ENCODE peak calls at places on chromosomes 7 and 10, in six cellular contexts. A is thoracic aorta, U is astrocyte, J is ovary, D is lower lobe of right lung, B is cardiac muscle cell. H is an unnamed sample.
A peak's percentile ranks its signal among the peaks of the same experiment; 100 is the strongest.

GRCh38 chr7:42672339-42672990 is 239.4 kb downstream of the C7orf25 start:
- DNase-seq in A (no peak), U (peak; percentile 43), J (no peak), D (no peak), B (no peak), H (no peak)

GRCh38 chr10:130050008-130050407 is 60.6 kb downstream of the C10orf143 start:
- DNase-seq in A (no peak), U (no peak), J (no peak), D (no peak), B (no peak), H (no peak)

GRCh38 chr10:11284291-11285085 is 266.8 kb downstream of the CELF2 start:
- DNase-seq in A (no peak), U (no peak), J (no peak), D (no peak), B (no peak), H (no peak)

GRCh38 chr7:98469088-98469487 is 68.2 kb upstream of the BAIAP2L1 start:
- DNase-seq in A (no peak), U (no peak), J (no peak), D (no peak), B (no peak), H (no peak)

GRCh38 chr10:89163265-89163995 is 43.7 kb downstream of the CH25H start:
- DNase-seq in A (no peak), U (no peak), J (no peak), D (peak; percentile 45), B (peak; percentile 47), H (peak; percentile 22)

GRCh38 chr7:74093671-74094223 is 10.1 kb downstream of the LIMK1 start:
- DNase-seq in A (no peak), U (no peak), J (peak; percentile 47), D (no peak), B (no peak), H (no peak)

GRCh38 chr7:131300572-131301466 is 26.9 kb upstream of the MKLN1 start:
- DNase-seq in A (no peak), U (peak; percentile 22), J (no peak), D (no peak), B (peak; percentile 33), H (no peak)

GRCh38 chr10:132783865-132784581 is 1.9 kb downstream of the NKX6-2 start:
- DNase-seq in A (no peak), U (no peak), J (no peak), D (no peak), B (no peak), H (no peak)

GRCh38 chr10:130998046-130998435 is 313.5 kb downstream of the TCERG1L start:
- DNase-seq in A (no peak), U (no peak), J (no peak), D (no peak), B (no peak), H (no peak)

GRCh38 chr10:119539359-119539651 is 3.2 kb downstream of the RGS10 start:
- DNase-seq in A (no peak), U (no peak), J (no peak), D (no peak), B (no peak), H (no peak)

GRCh38 chr10:27525819-27526218 is 21.7 kb downstream of the RAB18 start:
- DNase-seq in A (no peak), U (peak; percentile 34), J (no peak), D (no peak), B (peak; percentile 75), H (no peak)

GRCh38 chr10:70417568-70417967 is 13.6 kb downstream of the EIF4EBP2 start:
- DNase-seq in A (no peak), U (peak; percentile 23), J (no peak), D (no peak), B (no peak), H (no peak)

GRCh38 chr10:24971374-24971773 is 19.0 kb upstream of the PRTFDC1 start:
- DNase-seq in A (no peak), U (no peak), J (no peak), D (no peak), B (no peak), H (no peak)

GRCh38 chr7:28755255-28755654 is 202.9 kb downstream of the TRIL start:
- DNase-seq in A (no peak), U (peak; percentile 55), J (no peak), D (no peak), B (peak; percentile 68), H (no peak)

GRCh38 chr10:128062837-128063563 is 63.2 kb downstream of the MKI67 start:
- DNase-seq in A (no peak), U (no peak), J (no peak), D (no peak), B (peak; percentile 31), H (no peak)

GRCh38 chr10:44016589-44017482 is 368.1 kb downstream of the CXCL12 start:
- DNase-seq in A (no peak), U (no peak), J (peak; percentile 42), D (no peak), B (peak; percentile 66), H (no peak)

DNA sequence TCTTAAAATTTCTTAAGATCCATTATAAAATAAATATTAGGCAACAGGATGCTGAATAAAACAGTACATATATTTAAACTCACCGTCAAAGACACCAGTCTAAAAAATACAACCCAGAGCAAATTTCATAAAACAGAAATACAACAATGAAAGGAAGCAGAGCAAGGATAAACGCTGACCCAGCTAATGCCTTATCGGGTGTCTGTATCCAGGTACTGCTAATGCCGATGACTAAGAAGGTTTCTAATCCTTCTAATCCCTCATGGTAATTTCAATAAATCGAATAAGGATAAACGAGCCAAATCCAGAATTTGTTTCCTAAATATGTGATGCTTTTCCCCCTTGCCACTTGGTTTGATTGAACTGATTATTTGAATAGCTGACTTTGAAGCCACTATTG is 1.7 kb downstream of the HYCC1 start:
- DNase-seq in A (no peak), U (no peak), J (no peak), D (no peak), B (no peak), H (no peak)
- H3K4me3 ChIP-seq in A (peak overlapping the region; percentile 94), U (peak overlapping the region; percentile 83), J (no peak overlapping the region), D (peak overlapping the region; percentile 85), B (peak overlapping the region; percentile 93), H (peak overlapping the region; percentile 96)

GRCh38 chr7:85021090-85021704 is 165.7 kb downstream of the SEMA3D start:
- DNase-seq in A (no peak), U (no peak), J (no peak), D (no peak), B (peak; percentile 40), H (no peak)
- TF ChIP-seq CTCF in A (peak; percentile 33), U (peak; percentile 51), J (no peak), D (peak; percentile 35), B (peak; percentile 60), H (no peak)

GRCh38 chr7:67602246-67602645 is 605.6 kb downstream of the TYW1 start:
- DNase-seq in A (no peak), U (no peak), J (no peak), D (no peak), B (no peak), H (no peak)

GRCh38 chr7:67608806-67609205 is 612.2 kb downstream of the TYW1 start:
- DNase-seq in A (no peak), U (no peak), J (no peak), D (no peak), B (no peak), H (no peak)

GRCh38 chr7:67604461-67605386 is 608.1 kb downstream of the TYW1 start:
- DNase-seq in A (no peak), U (no peak), J (no peak), D (no peak), B (peak; percentile 6), H (no peak)
- H3K9me3 ChIP-seq in A (no peaks in the 10 kb centered on the region), U (peaks cover 3% of the 10 kb centered on the region), J (no peaks in the 10 kb centered on the region), D (no peaks in the 10 kb centered on the region), B (no peaks in the 10 kb centered on the region), H (peaks cover 10% of the 10 kb centered on the region)

DNA sequence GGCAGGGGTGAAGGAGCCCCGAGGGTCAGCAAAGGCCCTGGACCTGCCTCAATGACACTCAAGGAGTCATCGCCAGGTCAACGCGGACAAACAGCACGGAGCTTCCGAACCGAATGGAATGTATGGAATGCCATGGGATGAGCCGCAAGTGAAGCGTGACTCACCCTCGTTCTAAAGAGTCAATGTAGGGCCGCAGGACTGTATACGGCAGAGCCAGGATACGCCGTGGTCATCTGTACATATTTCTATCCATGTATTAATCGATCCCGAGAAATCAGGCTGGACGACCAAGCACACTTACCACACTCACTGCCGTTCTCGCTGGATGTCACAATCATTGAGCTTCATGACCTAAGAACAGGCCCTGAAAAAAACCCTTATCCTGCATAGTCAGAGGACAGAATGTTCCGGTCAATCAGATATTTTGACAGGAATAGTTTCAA is 4.3 kb downstream of the SNX8 start:
- DNase-seq in A (no peak), U (peak; percentile 96), J (no peak), D (no peak), B (peak; percentile 92), H (peak; percentile 53)
- H3K4me3 ChIP-seq in A (no peak overlapping the region), U (no peak overlapping the region), J (no peak overlapping the region), D (no peak overlapping the region), B (no peak overlapping the region), H (no peak overlapping the region)

GRCh38 chr10:15112657-15113056 is 15.5 kb downstream of the RPP38 start:
- DNase-seq in A (no peak), U (no peak), J (no peak), D (no peak), B (no peak), H (no peak)
- TF ChIP-seq CTCF in A (no peak), U (no peak), J (no peak), D (no peak), B (no peak), H (no peak)

GRCh38 chr7:57399972-57400371 is 50.0 kb upstream of the ZNF716 start:
- DNase-seq in A (no peak), U (no peak), J (no peak), D (no peak), B (no peak), H (no peak)

GRCh38 chr7:57403601-57404342 is 46.2 kb upstream of the ZNF716 start:
- DNase-seq in A (no peak), U (no peak), J (peak; percentile 61), D (no peak), B (no peak), H (peak; percentile 21)

GRCh38 chr7:57399251-57399940 is 50.6 kb upstream of the ZNF716 start:
- DNase-seq in A (no peak), U (no peak), J (no peak), D (no peak), B (no peak), H (no peak)

GRCh38 chr7:57398548-57398947 is 51.4 kb upstream of the ZNF716 start:
- DNase-seq in A (no peak), U (no peak), J (no peak), D (no peak), B (no peak), H (no peak)

DNA sequence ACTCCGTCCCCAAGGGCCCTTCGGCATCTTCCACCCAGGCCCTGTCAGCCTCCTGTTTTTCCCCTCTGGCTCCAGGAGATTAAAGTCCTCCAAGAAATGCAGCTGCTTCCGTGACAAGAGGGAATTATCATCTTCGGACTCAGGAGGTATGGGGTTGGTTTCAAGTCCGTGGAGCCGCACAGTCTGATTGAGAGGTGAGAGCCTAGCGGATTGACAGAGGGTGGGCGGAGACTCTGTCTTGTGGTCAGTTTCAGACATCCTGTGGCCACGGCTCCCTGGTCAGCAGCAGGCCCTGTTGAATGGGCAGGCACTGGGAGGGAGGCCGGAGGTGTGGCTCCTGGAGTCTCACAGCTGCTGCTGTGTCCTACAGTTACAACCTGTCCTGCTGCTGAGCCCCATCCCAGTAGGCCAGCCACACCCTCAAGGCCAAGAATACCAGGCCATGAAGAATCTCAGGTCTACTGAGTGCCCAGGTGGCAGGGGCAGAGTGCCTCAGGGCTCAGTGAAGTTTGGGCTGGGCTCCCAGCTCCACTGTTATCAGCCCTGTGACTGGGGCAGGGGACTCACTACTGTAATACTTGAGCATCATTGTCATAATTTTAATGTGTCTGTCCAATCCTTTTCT is 49.3 kb upstream of the ZNF716 start:
- DNase-seq in A (no peak), U (no peak), J (no peak), D (no peak), B (no peak), H (no peak)
- H3K9me3 ChIP-seq in A (no peaks in the 10 kb centered on the region), U (no peaks in the 10 kb centered on the region), J (no peaks in the 10 kb centered on the region), D (peaks cover 1% of the 10 kb centered on the region), B (no peaks in the 10 kb centered on the region), H (peaks cover 71% of the 10 kb centered on the region)

H was measured in breast epithelium.